ENCODE peak calls at places on chromosomes 1 and 21, in eight cellular contexts. O is HL-60; E is tibial artery; D is mesendoderm; G is dorsolateral prefrontal cortex; B is fibroblast of lung; R is naive thymus-derived CD4-positive, alpha-beta T cell; K is upper lobe of right lung. M is an unnamed sample. For H3K27me3, the result is how much of the 10 kb centered on the place peaks cover.

GRCh38 chr1:1359316-1359667 is 937 bp upstream of the MXRA8 start:
- DNase-seq in O (no peak), E (no peak), D (no peak), G (no peak), B (peak), R (no peak), K (no peak), M (peak)

GRCh38 chr1:161074676-161075368 is 5.1 kb upstream of the ARHGAP30 start:
- DNase-seq in O (no peak), E (no peak), D (no peak), G (no peak), B (no peak), R (no peak), K (no peak), M (no peak)

GRCh38 chr1:18561967-18562366 is 68.7 kb upstream of the PAX7 start:
- DNase-seq in O (no peak), E (no peak), D (no peak), G (no peak), B (no peak), R (no peak), K (no peak), M (no peak)

GRCh38 chr1:58447891-58448290 is 98.6 kb downstream of the OMA1 start:
- DNase-seq in O (no peak), E (no peak), D (peak), G (no peak), B (peak), R (no peak), K (no peak), M (no peak)

GRCh38 chr1:4603317-4604110 is 50.9 kb upstream of the AJAP1 start:
- DNase-seq in O (no peak), E (no peak), D (peak), G (peak), B (no peak), R (no peak), K (no peak), M (no peak)

GRCh38 chr1:89524369-89525168 is at the start of gene LRRC8B:
- DNase-seq in O (peak), E (peak), D (peak), G (peak), B (peak), R (peak), K (peak), M (peak)

GRCh38 chr1:118918230-118918939 is 69.8 kb downstream of the TBX15 start:
- DNase-seq in O (no peak), E (no peak), D (no peak), G (no peak), B (no peak), R (no peak), K (no peak), M (no peak)

GRCh38 chr1:149917590-149918144 is at the start of gene SV2A:
- DNase-seq in O (no peak), E (peak), D (peak), G (peak), B (peak), R (peak), K (no peak), M (no peak)

GRCh38 chr1:157470276-157470675 is 82.0 kb downstream of the FCRL5 start:
- DNase-seq in O (no peak), E (no peak), D (no peak), G (no peak), B (no peak), R (no peak), K (no peak), M (no peak)

GRCh38 chr1:220046052-220046930 is at the start of gene EPRS1:
- DNase-seq in O (peak), E (peak), D (peak), G (peak), B (peak), R (peak), K (peak), M (peak)

GRCh38 chr1:179318501-179318900 is 24.9 kb downstream of the SOAT1 start:
- DNase-seq in O (no peak), E (no peak), D (no peak), G (no peak), B (no peak), R (no peak), K (no peak), M (no peak)

GRCh38 chr1:86779308-86780191 is 75.2 kb downstream of the SH3GLB1 start:
- DNase-seq in O (no peak), E (no peak), D (peak), G (no peak), B (peak), R (no peak), K (no peak), M (no peak)

GRCh38 chr21:35991131-35991530 is 69.2 kb downstream of the SETD4 start:
- DNase-seq in O (no peak), E (no peak), D (no peak), G (no peak), B (no peak), R (no peak), K (no peak), M (no peak)

GRCh38 chr1:248863011-248863881 is 4.4 kb upstream of the ZNF692 start:
- DNase-seq in O (peak), E (peak), D (peak), G (peak), B (peak), R (peak), K (peak), M (peak)

GRCh38 chr1:244989813-244990212 is 125.5 kb upstream of the HNRNPU start:
- DNase-seq in O (no peak), E (no peak), D (no peak), G (no peak), B (peak), R (no peak), K (no peak), M (no peak)

GRCh38 chr1:45569571-45569961 is 14.3 kb upstream of the NASP start:
- DNase-seq in O (no peak), E (no peak), D (no peak), G (no peak), B (no peak), R (no peak), K (no peak), M (no peak)

GRCh38 chr1:32665915-32666314 is 14.9 kb downstream of the RBBP4 start:
- DNase-seq in O (no peak), E (no peak), D (no peak), G (no peak), B (no peak), R (no peak), K (no peak), M (no peak)
- H3K27me3 ChIP-seq in O (under half), E (under half), D (under half), G (under half), B (under half), R (under half), K (under half), M (under half)

DNA sequence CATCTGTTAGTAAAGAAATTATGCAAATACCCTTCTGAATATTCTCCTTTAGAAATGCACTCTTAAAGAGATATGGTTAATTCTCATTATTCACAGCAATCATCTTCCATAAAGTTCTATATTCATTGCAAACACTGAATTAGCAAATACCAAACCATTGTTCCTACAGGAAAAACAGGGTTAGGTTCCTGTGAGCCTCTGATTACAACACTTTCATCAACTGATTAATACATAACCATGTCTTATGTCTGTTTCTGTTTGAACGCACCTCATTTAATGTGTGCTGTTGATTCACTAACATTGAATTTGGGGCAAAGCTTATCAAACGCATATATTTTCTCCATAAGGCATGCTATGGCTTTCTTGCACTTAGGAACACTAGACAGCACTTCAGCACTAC is 16.8 kb downstream of the SLC25A24 start:
- DNase-seq in O (no peak), E (no peak), D (no peak), G (no peak), B (no peak), R (no peak), K (no peak), M (no peak)
- H3K27ac ChIP-seq in O (no peak), E (no peak), D (no peak), G (no peak), B (no peak), R (no peak), K (no peak), M (no peak)

DNA sequence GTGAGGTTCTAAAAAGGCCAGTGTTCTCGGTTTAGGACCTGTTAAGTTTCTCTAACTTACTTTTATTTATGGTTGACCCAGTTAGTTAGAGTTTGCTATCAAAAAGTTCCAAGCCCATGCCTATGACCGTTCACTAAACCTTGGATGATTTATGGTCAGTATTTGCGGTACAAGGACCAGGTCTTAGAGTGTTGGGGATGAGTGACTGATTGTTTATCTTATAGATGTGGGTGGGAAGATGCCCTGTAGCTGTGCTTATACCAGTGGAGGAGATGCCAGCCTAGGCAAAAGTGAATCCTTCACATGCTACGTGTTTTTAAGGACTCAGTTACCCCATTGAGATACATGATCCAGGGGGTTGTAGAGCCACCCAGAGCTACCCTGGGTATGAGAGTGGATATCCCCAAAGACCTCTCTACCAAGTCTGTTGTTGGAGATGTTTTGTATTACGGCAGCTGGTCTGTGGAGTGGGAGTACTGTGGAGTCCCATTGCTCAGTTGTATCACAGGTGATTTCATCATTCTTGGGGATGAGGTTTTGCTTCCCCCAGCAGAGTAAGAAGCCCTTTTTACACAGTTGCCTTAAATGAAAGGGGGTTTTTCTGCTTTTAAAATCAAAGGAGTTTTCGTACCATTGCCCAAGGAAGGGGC is 2.1 kb downstream of the SLC22A15 start:
- DNase-seq in O (peak), E (no peak), D (no peak), G (no peak), B (no peak), R (no peak), K (no peak), M (no peak)
- H3K4me3 ChIP-seq in O (peak), E (peak), D (no peak), G (peak), B (peak), R (no peak), K (peak), M (no peak)

GRCh38 chr1:201241716-201242115 is 41.6 kb upstream of the PKP1 start:
- DNase-seq in O (no peak), E (no peak), D (no peak), G (no peak), B (no peak), R (no peak), K (no peak), M (no peak)
- H3K27me3 ChIP-seq in O (under half), E (under half), D (under half), G (under half), B (under half), R (under half), K (under half), M (under half)